ENCODE peak calls at places on chromosomes 2 and 18, in five cellular contexts. One of them, this sample, is unnamed.

GRCh38 chr2:74566423-74567085 is 12.0 kb downstream of the DOK1 start:
- DNase-seq in left ventricle myocardium inferior: no peak
- DNase-seq in tibial nerve: no peak
- DNase-seq in PC-9: peak
- DNase-seq in heart left ventricle: no peak
- DNase-seq in this sample: no peak

GRCh38 chr2:113113794-113114193 is 13.6 kb upstream of the IL1RN start:
- DNase-seq in left ventricle myocardium inferior: no peak
- DNase-seq in tibial nerve: no peak
- DNase-seq in PC-9: no peak
- DNase-seq in heart left ventricle: no peak
- DNase-seq in this sample: no peak

GRCh38 chr2:177784449-177784845 is 288.1 kb downstream of the PDE11A start:
- DNase-seq in left ventricle myocardium inferior: no peak
- DNase-seq in tibial nerve: no peak
- DNase-seq in PC-9: no peak
- DNase-seq in heart left ventricle: no peak
- DNase-seq in this sample: no peak

GRCh38 chr2:238336151-238336550 is 15.8 kb downstream of the TRAF3IP1 start:
- DNase-seq in left ventricle myocardium inferior: peak
- DNase-seq in tibial nerve: no peak
- DNase-seq in PC-9: no peak
- DNase-seq in heart left ventricle: peak
- DNase-seq in this sample: no peak

GRCh38 chr2:55123851-55124269 is 73.6 kb upstream of the RTN4 start:
- DNase-seq in left ventricle myocardium inferior: no peak
- DNase-seq in tibial nerve: no peak
- DNase-seq in PC-9: no peak
- DNase-seq in heart left ventricle: no peak
- DNase-seq in this sample: no peak

GRCh38 chr18:68833756-68834155 is 35.9 kb downstream of the CCDC102B start:
- DNase-seq in left ventricle myocardium inferior: no peak
- DNase-seq in tibial nerve: no peak
- DNase-seq in PC-9: no peak
- DNase-seq in heart left ventricle: no peak
- DNase-seq in this sample: no peak

GRCh38 chr2:98026927-98027522 is 31.3 kb upstream of the TMEM131 start:
- DNase-seq in left ventricle myocardium inferior: no peak
- DNase-seq in tibial nerve: no peak
- DNase-seq in PC-9: no peak
- DNase-seq in heart left ventricle: no peak
- DNase-seq in this sample: no peak

GRCh38 chr2:62956646-62957045 is 94.0 kb upstream of the OTX1 start:
- DNase-seq in left ventricle myocardium inferior: no peak
- DNase-seq in tibial nerve: no peak
- DNase-seq in PC-9: no peak
- DNase-seq in heart left ventricle: no peak
- DNase-seq in this sample: no peak

GRCh38 chr2:111701798-111702118 is 182.2 kb downstream of the ANAPC1 start:
- DNase-seq in left ventricle myocardium inferior: no peak
- DNase-seq in tibial nerve: no peak
- DNase-seq in PC-9: no peak
- DNase-seq in heart left ventricle: no peak
- DNase-seq in this sample: no peak

GRCh38 chr2:111697560-111697959 is 186.4 kb downstream of the ANAPC1 start:
- DNase-seq in left ventricle myocardium inferior: no peak
- DNase-seq in tibial nerve: no peak
- DNase-seq in PC-9: no peak
- DNase-seq in heart left ventricle: no peak
- DNase-seq in this sample: no peak

GRCh38 chr2:111698089-111698488 is 185.9 kb downstream of the ANAPC1 start:
- DNase-seq in left ventricle myocardium inferior: no peak
- DNase-seq in tibial nerve: no peak
- DNase-seq in PC-9: no peak
- DNase-seq in heart left ventricle: no peak
- DNase-seq in this sample: no peak

GRCh38 chr2:111701266-111701665 is 182.7 kb downstream of the ANAPC1 start:
- DNase-seq in left ventricle myocardium inferior: no peak
- DNase-seq in tibial nerve: no peak
- DNase-seq in PC-9: peak
- DNase-seq in heart left ventricle: no peak
- DNase-seq in this sample: no peak

GRCh38 chr2:111698743-111699554 is 185.0 kb downstream of the ANAPC1 start:
- DNase-seq in left ventricle myocardium inferior: peak
- DNase-seq in tibial nerve: peak
- DNase-seq in PC-9: peak
- DNase-seq in heart left ventricle: peak
- DNase-seq in this sample: no peak
- TF ChIP-seq CTCF in left ventricle myocardium inferior: no peak
- TF ChIP-seq CTCF in tibial nerve: no peak
- TF ChIP-seq CTCF in PC-9: peak
- TF ChIP-seq CTCF in heart left ventricle: no peak
- TF ChIP-seq CTCF in this sample: peak

GRCh38 chr18:21914739-21915319 is 174.2 kb downstream of the MIB1 start:
- DNase-seq in left ventricle myocardium inferior: no peak
- DNase-seq in tibial nerve: no peak
- DNase-seq in PC-9: no peak
- DNase-seq in heart left ventricle: no peak
- DNase-seq in this sample: peak

GRCh38 chr18:21915546-21915945 is 175.0 kb downstream of the MIB1 start:
- DNase-seq in left ventricle myocardium inferior: no peak
- DNase-seq in tibial nerve: no peak
- DNase-seq in PC-9: no peak
- DNase-seq in heart left ventricle: no peak
- DNase-seq in this sample: no peak

GRCh38 chr18:21910906-21911305 is 170.3 kb downstream of the MIB1 start:
- DNase-seq in left ventricle myocardium inferior: no peak
- DNase-seq in tibial nerve: no peak
- DNase-seq in PC-9: no peak
- DNase-seq in heart left ventricle: no peak
- DNase-seq in this sample: no peak

GRCh38 chr18:21911551-21911950 is 171.0 kb downstream of the MIB1 start:
- DNase-seq in left ventricle myocardium inferior: no peak
- DNase-seq in tibial nerve: no peak
- DNase-seq in PC-9: no peak
- DNase-seq in heart left ventricle: no peak
- DNase-seq in this sample: no peak

GRCh38 chr18:21912339-21913239 is 172.0 kb downstream of the MIB1 start:
- DNase-seq in left ventricle myocardium inferior: no peak
- DNase-seq in tibial nerve: no peak
- DNase-seq in PC-9: no peak
- DNase-seq in heart left ventricle: no peak
- DNase-seq in this sample: no peak
- TF ChIP-seq CTCF in left ventricle myocardium inferior: peak
- TF ChIP-seq CTCF in tibial nerve: no peak
- TF ChIP-seq CTCF in PC-9: no peak
- TF ChIP-seq CTCF in heart left ventricle: no peak
- TF ChIP-seq CTCF in this sample: no peak

DNA sequence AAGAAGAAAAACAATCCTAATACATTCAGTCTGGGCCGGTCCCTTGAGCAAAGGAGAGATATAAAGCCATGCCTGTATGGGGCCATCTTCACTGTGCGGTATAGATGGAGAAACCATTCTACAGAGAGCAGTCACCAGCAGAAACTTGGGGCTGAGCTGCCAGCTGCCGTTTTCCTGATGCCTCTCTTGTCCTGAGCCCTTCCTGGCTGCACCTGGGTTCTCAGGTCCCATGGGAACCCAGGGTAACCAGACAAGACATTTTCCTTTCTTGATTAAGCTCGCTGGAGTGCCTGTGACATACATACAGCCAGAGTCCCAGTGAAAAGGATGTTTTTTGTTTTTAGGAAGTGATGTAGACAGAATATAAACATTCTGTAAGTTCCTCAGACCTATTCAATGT is 5.3 kb upstream of the METTL21A start:
- DNase-seq in left ventricle myocardium inferior: no peak
- DNase-seq in tibial nerve: no peak
- DNase-seq in PC-9: no peak
- DNase-seq in heart left ventricle: no peak
- DNase-seq in this sample: no peak
- TF ChIP-seq CTCF in left ventricle myocardium inferior: no peak
- TF ChIP-seq CTCF in tibial nerve: no peak
- TF ChIP-seq CTCF in PC-9: no peak
- TF ChIP-seq CTCF in heart left ventricle: no peak
- TF ChIP-seq CTCF in this sample: no peak

GRCh38 chr2:119694470-119694993 is 15.5 kb downstream of the TMEM177 start:
- DNase-seq in left ventricle myocardium inferior: no peak
- DNase-seq in tibial nerve: no peak
- DNase-seq in PC-9: no peak
- DNase-seq in heart left ventricle: no peak
- DNase-seq in this sample: no peak
- TF ChIP-seq CTCF in left ventricle myocardium inferior: no peak
- TF ChIP-seq CTCF in tibial nerve: no peak
- TF ChIP-seq CTCF in PC-9: no peak
- TF ChIP-seq CTCF in heart left ventricle: no peak
- TF ChIP-seq CTCF in this sample: no peak

GRCh38 chr2:19216676-19217075 is 141.7 kb downstream of the OSR1 start:
- DNase-seq in left ventricle myocardium inferior: no peak
- DNase-seq in tibial nerve: no peak
- DNase-seq in PC-9: no peak
- DNase-seq in heart left ventricle: no peak
- DNase-seq in this sample: no peak
- TF ChIP-seq CTCF in left ventricle myocardium inferior: no peak
- TF ChIP-seq CTCF in tibial nerve: no peak
- TF ChIP-seq CTCF in PC-9: no peak
- TF ChIP-seq CTCF in heart left ventricle: no peak
- TF ChIP-seq CTCF in this sample: no peak

GRCh38 chr2:234102112-234102511 is 51.6 kb downstream of the SPP2 start:
- DNase-seq in left ventricle myocardium inferior: no peak
- DNase-seq in tibial nerve: no peak
- DNase-seq in PC-9: peak
- DNase-seq in heart left ventricle: no peak
- DNase-seq in this sample: no peak
- TF ChIP-seq CTCF in left ventricle myocardium inferior: no peak
- TF ChIP-seq CTCF in tibial nerve: no peak
- TF ChIP-seq CTCF in PC-9: peak
- TF ChIP-seq CTCF in heart left ventricle: no peak
- TF ChIP-seq CTCF in this sample: no peak

GRCh38 chr2:128469203-128469602 is 150.5 kb upstream of the HS6ST1 start:
- DNase-seq in left ventricle myocardium inferior: no peak
- DNase-seq in tibial nerve: no peak
- DNase-seq in PC-9: no peak
- DNase-seq in heart left ventricle: no peak
- DNase-seq in this sample: no peak
- TF ChIP-seq CTCF in left ventricle myocardium inferior: no peak
- TF ChIP-seq CTCF in tibial nerve: no peak
- TF ChIP-seq CTCF in PC-9: peak
- TF ChIP-seq CTCF in heart left ventricle: no peak
- TF ChIP-seq CTCF in this sample: peak